ENCODE peak calls at places on chromosomes 4 and X, in eight cellular contexts. One of them, this sample, is unnamed.

GRCh38 chrX:109624641-109625311 is at the start of gene KCNE5:
- DNase-seq in H4: no peak
- DNase-seq in HEK293T: no peak
- DNase-seq in HT1080: no peak
- DNase-seq in fibroblast of villous mesenchyme: no peak
- DNase-seq in EL: no peak
- DNase-seq in smooth muscle cell of the brain vasculature: no peak
- DNase-seq in activated T-helper 1 cell treated with anti-CD3 and anti-CD28 coated beads, Interleukin-12 subunit alpha, Interleukin-12 subunit beta, Interleukin-2, Interleukin-4 antibody, amounts not matched to agents 30 ng/mL and 10 ng/mL and 1 ng/mL, durations not matched to agents 14 hours and 24 hours and 36 hours: no peak
- DNase-seq in this sample: no peak

GRCh38 chrX:134631404-134632346 is 26.6 kb downstream of the PLAC1 start:
- DNase-seq in smooth muscle cell of the brain vasculature: no peak
- DNase-seq in fibroblast of villous mesenchyme: peak
- DNase-seq in activated T-helper 1 cell treated with anti-CD3 and anti-CD28 coated beads, Interleukin-12 subunit alpha, Interleukin-12 subunit beta, Interleukin-2, Interleukin-4 antibody, amounts not matched to agents 30 ng/mL and 10 ng/mL and 1 ng/mL, durations not matched to agents 14 hours and 24 hours and 36 hours: no peak
- DNase-seq in H4: peak
- DNase-seq in HEK293T: no peak
- DNase-seq in EL: peak
- DNase-seq in HT1080: no peak
- DNase-seq in this sample: no peak

GRCh38 chr4:23171971-23172370 is 479.2 kb downstream of the GBA3 start:
- DNase-seq in fibroblast of villous mesenchyme: no peak
- DNase-seq in activated T-helper 1 cell treated with anti-CD3 and anti-CD28 coated beads, Interleukin-12 subunit alpha, Interleukin-12 subunit beta, Interleukin-2, Interleukin-4 antibody, amounts not matched to agents 30 ng/mL and 10 ng/mL and 1 ng/mL, durations not matched to agents 14 hours and 24 hours and 36 hours: no peak
- DNase-seq in HT1080: peak
- DNase-seq in smooth muscle cell of the brain vasculature: no peak
- DNase-seq in EL: peak
- DNase-seq in HEK293T: no peak
- DNase-seq in H4: peak
- DNase-seq in this sample: no peak

GRCh38 chr4:152421576-152421975 is 114.3 kb downstream of the FBXW7 start:
- DNase-seq in smooth muscle cell of the brain vasculature: no peak
- DNase-seq in HT1080: no peak
- DNase-seq in H4: no peak
- DNase-seq in fibroblast of villous mesenchyme: no peak
- DNase-seq in EL: no peak
- DNase-seq in activated T-helper 1 cell treated with anti-CD3 and anti-CD28 coated beads, Interleukin-12 subunit alpha, Interleukin-12 subunit beta, Interleukin-2, Interleukin-4 antibody, amounts not matched to agents 30 ng/mL and 10 ng/mL and 1 ng/mL, durations not matched to agents 14 hours and 24 hours and 36 hours: no peak
- DNase-seq in HEK293T: no peak
- DNase-seq in this sample: no peak

GRCh38 chrX:113399501-113400192 is 559.0 kb upstream of the AMOT start:
- DNase-seq in fibroblast of villous mesenchyme: no peak
- DNase-seq in smooth muscle cell of the brain vasculature: no peak
- DNase-seq in HEK293T: no peak
- DNase-seq in EL: peak
- DNase-seq in activated T-helper 1 cell treated with anti-CD3 and anti-CD28 coated beads, Interleukin-12 subunit alpha, Interleukin-12 subunit beta, Interleukin-2, Interleukin-4 antibody, amounts not matched to agents 30 ng/mL and 10 ng/mL and 1 ng/mL, durations not matched to agents 14 hours and 24 hours and 36 hours: no peak
- DNase-seq in H4: no peak
- DNase-seq in HT1080: peak
- DNase-seq in this sample: peak

GRCh38 chr4:131427000-131427399 is 1722.1 kb upstream of the PCDH10 start:
- DNase-seq in HEK293T: no peak
- DNase-seq in EL: no peak
- DNase-seq in activated T-helper 1 cell treated with anti-CD3 and anti-CD28 coated beads, Interleukin-12 subunit alpha, Interleukin-12 subunit beta, Interleukin-2, Interleukin-4 antibody, amounts not matched to agents 30 ng/mL and 10 ng/mL and 1 ng/mL, durations not matched to agents 14 hours and 24 hours and 36 hours: no peak
- DNase-seq in smooth muscle cell of the brain vasculature: no peak
- DNase-seq in fibroblast of villous mesenchyme: no peak
- DNase-seq in HT1080: peak
- DNase-seq in H4: no peak
- DNase-seq in this sample: no peak

GRCh38 chr4:95432466-95432865 is 116.3 kb downstream of the UNC5C start:
- DNase-seq in fibroblast of villous mesenchyme: no peak
- DNase-seq in EL: no peak
- DNase-seq in smooth muscle cell of the brain vasculature: peak
- DNase-seq in HEK293T: no peak
- DNase-seq in activated T-helper 1 cell treated with anti-CD3 and anti-CD28 coated beads, Interleukin-12 subunit alpha, Interleukin-12 subunit beta, Interleukin-2, Interleukin-4 antibody, amounts not matched to agents 30 ng/mL and 10 ng/mL and 1 ng/mL, durations not matched to agents 14 hours and 24 hours and 36 hours: no peak
- DNase-seq in HT1080: no peak
- DNase-seq in H4: no peak
- DNase-seq in this sample: no peak

GRCh38 chr4:3160325-3160915 is 85.9 kb downstream of the HTT start:
- DNase-seq in H4: no peak
- DNase-seq in activated T-helper 1 cell treated with anti-CD3 and anti-CD28 coated beads, Interleukin-12 subunit alpha, Interleukin-12 subunit beta, Interleukin-2, Interleukin-4 antibody, amounts not matched to agents 30 ng/mL and 10 ng/mL and 1 ng/mL, durations not matched to agents 14 hours and 24 hours and 36 hours: no peak
- DNase-seq in EL: no peak
- DNase-seq in HEK293T: no peak
- DNase-seq in HT1080: no peak
- DNase-seq in fibroblast of villous mesenchyme: no peak
- DNase-seq in smooth muscle cell of the brain vasculature: no peak
- DNase-seq in this sample: no peak